ENCODE peak calls at places on chromosomes 11 and 22, in four cellular contexts. One of them, this sample, is unnamed.

GRCh38 chr11:120028181-120028935 is 109.6 kb downstream of the TRIM29 start:
- DNase-seq in SK-N-SH: no peak
- DNase-seq in H1: no peak
- DNase-seq in HepG2: no peak
- DNase-seq in this sample: no peak

GRCh38 chr11:68362801-68363379 is 50.5 kb downstream of the LRP5 start:
- DNase-seq in SK-N-SH: peak
- DNase-seq in HepG2: no peak
- DNase-seq in H1: no peak
- DNase-seq in this sample: no peak

GRCh38 chr11:88689548-88690240 is 352.2 kb upstream of the CTSC start:
- DNase-seq in SK-N-SH: no peak
- DNase-seq in H1: no peak
- DNase-seq in HepG2: no peak
- DNase-seq in this sample: no peak

GRCh38 chr11:74713686-74714085 is 17.5 kb downstream of the CHRDL2 start:
- DNase-seq in SK-N-SH: no peak
- DNase-seq in H1: no peak
- DNase-seq in HepG2: no peak
- DNase-seq in this sample: no peak

GRCh38 chr11:61749607-61750217 is 2.7 kb upstream of the MYRF start:
- DNase-seq in H1: no peak
- DNase-seq in HepG2: peak
- DNase-seq in SK-N-SH: no peak
- DNase-seq in this sample: no peak

GRCh38 chr11:69131644-69132300 is 24.0 kb upstream of the SMIM38 start:
- DNase-seq in H1: peak
- DNase-seq in SK-N-SH: peak
- DNase-seq in HepG2: peak
- DNase-seq in this sample: peak

GRCh38 chr22:29689872-29690213 is 30.0 kb upstream of the CABP7 start:
- DNase-seq in HepG2: peak
- DNase-seq in H1: peak
- DNase-seq in SK-N-SH: peak
- DNase-seq in this sample: peak

GRCh38 chr11:42085736-42086135 is 626.3 kb upstream of the LRRC4C start:
- DNase-seq in H1: no peak
- DNase-seq in HepG2: no peak
- DNase-seq in SK-N-SH: no peak
- DNase-seq in this sample: no peak

GRCh38 chr22:31618057-31618456 is 44.0 kb downstream of the PISD start:
- DNase-seq in HepG2: no peak
- DNase-seq in SK-N-SH: no peak
- DNase-seq in H1: no peak
- DNase-seq in this sample: no peak

GRCh38 chr11:14308114-14308896 is 50.7 kb downstream of the RRAS2 start:
- DNase-seq in SK-N-SH: peak
- DNase-seq in H1: no peak
- DNase-seq in HepG2: peak
- DNase-seq in this sample: peak

GRCh38 chr11:116881153-116881552 is 43.7 kb upstream of the APOA1 start:
- DNase-seq in SK-N-SH: no peak
- DNase-seq in H1: no peak
- DNase-seq in HepG2: no peak
- DNase-seq in this sample: no peak

GRCh38 chr11:19433367-19433766 is 192.6 kb upstream of the E2F8 start:
- DNase-seq in SK-N-SH: no peak
- DNase-seq in H1: no peak
- DNase-seq in HepG2: no peak
- DNase-seq in this sample: no peak

GRCh38 chr11:130510407-130511006 is 62.1 kb downstream of the ADAMTS15 start:
- DNase-seq in SK-N-SH: no peak
- DNase-seq in H1: no peak
- DNase-seq in HepG2: no peak
- DNase-seq in this sample: peak

GRCh38 chr11:122976734-122977454 is 4.7 kb downstream of the BSX start:
- DNase-seq in H1: no peak
- DNase-seq in HepG2: no peak
- DNase-seq in SK-N-SH: peak
- DNase-seq in this sample: no peak

GRCh38 chr11:8338138-8338537 is 74.5 kb upstream of the LMO1 start:
- DNase-seq in SK-N-SH: peak
- DNase-seq in H1: no peak
- DNase-seq in HepG2: peak
- DNase-seq in this sample: peak

GRCh38 chr11:3106736-3107524 is 49.7 kb upstream of the CARS1 start:
- DNase-seq in SK-N-SH: peak
- DNase-seq in H1: no peak
- DNase-seq in HepG2: no peak
- DNase-seq in this sample: no peak

GRCh38 chr11:8989411-8989810 is 14.4 kb downstream of the NRIP3 start:
- DNase-seq in SK-N-SH: no peak
- DNase-seq in HepG2: no peak
- DNase-seq in H1: no peak
- DNase-seq in this sample: no peak

GRCh38 chr11:8759634-8760033 is 77.0 kb downstream of the RPL27A start:
- DNase-seq in SK-N-SH: no peak
- DNase-seq in HepG2: no peak
- DNase-seq in H1: no peak
- DNase-seq in this sample: no peak

GRCh38 chr22:21984793-21985192 is 2.2 kb upstream of the TOP3B start:
- DNase-seq in HepG2: no peak
- DNase-seq in H1: peak
- DNase-seq in SK-N-SH: no peak
- DNase-seq in this sample: peak

GRCh38 chr11:134557571-134558257 is 145.7 kb upstream of the B3GAT1 start:
- DNase-seq in SK-N-SH: no peak
- DNase-seq in H1: no peak
- DNase-seq in HepG2: no peak
- DNase-seq in this sample: no peak

GRCh38 chr11:108333403-108333899 is 110.6 kb downstream of the ATM start:
- DNase-seq in SK-N-SH: no peak
- DNase-seq in HepG2: no peak
- DNase-seq in H1: no peak
- DNase-seq in this sample: no peak

GRCh38 chr11:29319231-29319630 is 697.6 kb downstream of the KCNA4 start:
- DNase-seq in SK-N-SH: no peak
- DNase-seq in H1: no peak
- DNase-seq in HepG2: no peak
- DNase-seq in this sample: no peak

GRCh38 chr11:8689726-8690255 is 7.2 kb downstream of the RPL27A start:
- DNase-seq in H1: no peak
- DNase-seq in HepG2: no peak
- DNase-seq in SK-N-SH: no peak
- DNase-seq in this sample: no peak

GRCh38 chr22:32544953-32545558 is 70.4 kb downstream of the FBXO7 start:
- DNase-seq in H1: no peak
- DNase-seq in SK-N-SH: no peak
- DNase-seq in HepG2: no peak
- DNase-seq in this sample: no peak

GRCh38 chr11:59706518-59707285 is 6.9 kb downstream of the OR10V1 start:
- DNase-seq in H1: no peak
- DNase-seq in SK-N-SH: no peak
- DNase-seq in HepG2: no peak
- DNase-seq in this sample: no peak
- TF ChIP-seq JUND in H1: no peak
- TF ChIP-seq JUND in SK-N-SH: peak
- TF ChIP-seq JUND in HepG2: no peak
- TF ChIP-seq JUND in this sample: no peak

DNA sequence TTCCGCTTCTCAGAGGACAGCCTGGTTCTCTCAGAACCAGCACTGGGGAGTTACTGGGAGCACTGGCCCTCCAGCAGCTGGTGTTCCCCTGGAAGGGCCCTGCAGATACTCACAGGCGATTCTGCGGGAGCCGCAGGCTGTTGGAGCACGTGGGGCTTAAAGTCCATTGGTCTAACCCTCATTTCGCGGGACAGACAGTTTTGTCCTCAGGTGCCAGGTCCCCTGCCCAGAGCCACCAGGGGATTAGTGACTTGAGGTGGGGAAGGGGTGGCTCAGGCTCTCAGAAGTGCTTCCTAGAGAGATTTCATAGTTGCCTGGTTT is 53.9 kb downstream of the CACNA1I start:
- DNase-seq in HepG2: no peak
- DNase-seq in H1: no peak
- DNase-seq in SK-N-SH: no peak
- DNase-seq in this sample: no peak
- TF ChIP-seq JUND in HepG2: no peak
- TF ChIP-seq JUND in H1: no peak
- TF ChIP-seq JUND in SK-N-SH: no peak
- TF ChIP-seq JUND in this sample: no peak

GRCh38 chr22:47111626-47112373 is 349.4 kb downstream of the TBC1D22A start:
- DNase-seq in SK-N-SH: no peak
- DNase-seq in HepG2: no peak
- DNase-seq in H1: no peak
- DNase-seq in this sample: no peak
- TF ChIP-seq JUND in SK-N-SH: no peak
- TF ChIP-seq JUND in HepG2: no peak
- TF ChIP-seq JUND in H1: no peak
- TF ChIP-seq JUND in this sample: no peak

DNA sequence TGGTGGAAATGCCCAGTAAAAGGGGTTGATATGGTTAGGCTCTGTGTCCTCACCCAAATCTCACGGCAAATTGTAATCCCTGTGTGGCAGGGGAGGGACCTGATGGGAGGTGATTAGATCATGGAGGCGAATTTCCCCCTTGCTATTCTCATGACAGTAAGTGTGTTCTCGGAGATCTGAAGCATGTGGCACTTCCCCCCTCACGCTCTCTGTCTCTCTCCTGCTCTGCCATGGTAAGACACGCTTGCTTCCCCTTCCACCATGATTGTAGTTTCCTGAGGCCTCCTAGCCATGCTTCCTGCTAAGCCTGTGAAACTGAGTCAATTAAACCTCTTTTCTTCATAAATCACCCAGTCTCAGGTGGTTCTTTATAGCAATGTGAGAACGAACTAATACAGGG is 37.4 kb downstream of the PACSIN2 start:
- DNase-seq in SK-N-SH: no peak
- DNase-seq in HepG2: no peak
- DNase-seq in H1: no peak
- DNase-seq in this sample: no peak
- TF ChIP-seq JUND in SK-N-SH: no peak
- TF ChIP-seq JUND in HepG2: no peak
- TF ChIP-seq JUND in H1: no peak
- TF ChIP-seq JUND in this sample: no peak

GRCh38 chr11:26862801-26863200 is 131.1 kb upstream of the FIBIN start:
- DNase-seq in HepG2: no peak
- DNase-seq in SK-N-SH: no peak
- DNase-seq in H1: no peak
- DNase-seq in this sample: no peak
- TF ChIP-seq JUND in HepG2: no peak
- TF ChIP-seq JUND in SK-N-SH: no peak
- TF ChIP-seq JUND in H1: no peak
- TF ChIP-seq JUND in this sample: no peak

GRCh38 chr11:102153082-102153481 is 42.8 kb downstream of the YAP1 start:
- DNase-seq in HepG2: no peak
- DNase-seq in SK-N-SH: no peak
- DNase-seq in H1: no peak
- DNase-seq in this sample: no peak
- TF ChIP-seq JUND in HepG2: no peak
- TF ChIP-seq JUND in SK-N-SH: no peak
- TF ChIP-seq JUND in H1: no peak
- TF ChIP-seq JUND in this sample: no peak

GRCh38 chr11:79185351-79185750 is 255.5 kb downstream of the TENM4 start:
- DNase-seq in SK-N-SH: no peak
- DNase-seq in HepG2: no peak
- DNase-seq in H1: no peak
- DNase-seq in this sample: no peak

GRCh38 chr11:79189055-79189454 is 251.8 kb downstream of the TENM4 start:
- DNase-seq in SK-N-SH: no peak
- DNase-seq in HepG2: no peak
- DNase-seq in H1: no peak
- DNase-seq in this sample: no peak

GRCh38 chr11:79182794-79183193 is 258.0 kb downstream of the TENM4 start:
- DNase-seq in HepG2: no peak
- DNase-seq in SK-N-SH: no peak
- DNase-seq in H1: no peak
- DNase-seq in this sample: no peak

GRCh38 chr11:79179087-79179486 is 261.7 kb downstream of the TENM4 start:
- DNase-seq in HepG2: no peak
- DNase-seq in H1: no peak
- DNase-seq in SK-N-SH: no peak
- DNase-seq in this sample: no peak

GRCh38 chr11:79184285-79184684 is 256.5 kb downstream of the TENM4 start:
- DNase-seq in H1: no peak
- DNase-seq in SK-N-SH: no peak
- DNase-seq in HepG2: no peak
- DNase-seq in this sample: no peak
- TF ChIP-seq JUND in H1: no peak
- TF ChIP-seq JUND in SK-N-SH: no peak
- TF ChIP-seq JUND in HepG2: no peak
- TF ChIP-seq JUND in this sample: no peak

DNA sequence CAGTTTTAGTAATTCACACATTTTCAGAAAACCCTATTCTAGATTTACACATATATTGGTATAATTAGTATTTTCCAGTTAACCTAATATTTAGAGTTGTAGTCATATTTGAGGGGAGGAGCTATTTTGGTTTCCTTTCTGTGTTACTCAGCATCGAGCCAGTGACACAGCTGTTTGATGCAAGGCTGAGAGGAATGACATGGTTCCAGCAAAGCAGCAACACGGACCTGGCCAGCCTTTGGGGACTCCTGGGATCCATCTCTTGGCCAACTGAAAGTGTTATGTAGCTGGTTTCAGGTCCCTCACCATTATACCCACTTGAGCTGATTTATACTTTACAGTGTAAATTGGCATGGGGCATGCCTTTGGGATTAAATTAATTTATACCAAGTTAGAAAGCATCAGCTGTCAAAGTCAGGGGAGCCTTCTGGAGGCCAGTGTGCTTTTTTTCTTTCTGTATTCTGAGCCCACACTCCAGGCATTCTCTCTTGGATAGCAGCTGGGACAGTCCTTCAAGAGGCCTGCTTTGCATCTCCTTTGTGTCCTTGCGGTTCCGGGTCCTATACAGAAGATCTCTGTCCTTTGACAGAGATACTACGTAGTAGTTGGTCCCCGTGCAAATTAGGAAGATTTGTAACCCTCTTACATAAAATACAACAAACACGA is 91.3 kb upstream of the SLC25A18 start:
- DNase-seq in SK-N-SH: no peak
- DNase-seq in H1: no peak
- DNase-seq in HepG2: no peak
- DNase-seq in this sample: no peak
- TF ChIP-seq JUND in SK-N-SH: no peak
- TF ChIP-seq JUND in H1: no peak
- TF ChIP-seq JUND in HepG2: no peak
- TF ChIP-seq JUND in this sample: no peak

GRCh38 chr11:44365616-44366015 is 55.7 kb upstream of the ALX4 start:
- DNase-seq in H1: no peak
- DNase-seq in HepG2: no peak
- DNase-seq in SK-N-SH: no peak
- DNase-seq in this sample: no peak
- TF ChIP-seq JUND in H1: no peak
- TF ChIP-seq JUND in HepG2: no peak
- TF ChIP-seq JUND in SK-N-SH: no peak
- TF ChIP-seq JUND in this sample: no peak